ENCODE peak calls at places on chromosome 2, in six cellular contexts. One of them, this sample, is unnamed.

GRCh38 chr2:88024509-88024908 is 8.2 kb upstream of the RNU2-63P start:
- DNase-seq in Calu3: no peak
- DNase-seq in GM20000: no peak
- DNase-seq in stimulated activated CD4-positive, alpha-beta T cell treated with anti-CD3 and anti-CD28 coated beads, TNF-alpha, amount 100 ng/mL, for 4 hours: no peak
- DNase-seq in KG1: no peak
- DNase-seq in fibroblast of the conjunctiva: no peak
- DNase-seq in this sample: no peak

GRCh38 chr2:208064220-208064951 is 39.1 kb upstream of the PLEKHM3 start:
- DNase-seq in Calu3: no peak
- DNase-seq in GM20000: peak; percentile 21
- DNase-seq in stimulated activated CD4-positive, alpha-beta T cell treated with anti-CD3 and anti-CD28 coated beads, TNF-alpha, amount 100 ng/mL, for 4 hours: no peak
- DNase-seq in KG1: no peak
- DNase-seq in fibroblast of the conjunctiva: peak; percentile 35
- DNase-seq in this sample: peak; percentile 40

GRCh38 chr2:144517825-144518699 is 1.9 kb downstream of the ZEB2 start:
- DNase-seq in Calu3: no peak
- DNase-seq in GM20000: no peak
- DNase-seq in stimulated activated CD4-positive, alpha-beta T cell treated with anti-CD3 and anti-CD28 coated beads, TNF-alpha, amount 100 ng/mL, for 4 hours: no peak
- DNase-seq in KG1: no peak
- DNase-seq in fibroblast of the conjunctiva: no peak
- DNase-seq in this sample: no peak

GRCh38 chr2:127064642-127065250 is 42.2 kb downstream of the BIN1 start:
- DNase-seq in Calu3: peak; percentile 96
- DNase-seq in GM20000: peak; percentile 91
- DNase-seq in stimulated activated CD4-positive, alpha-beta T cell treated with anti-CD3 and anti-CD28 coated beads, TNF-alpha, amount 100 ng/mL, for 4 hours: peak; percentile 45
- DNase-seq in KG1: peak; percentile 33
- DNase-seq in fibroblast of the conjunctiva: peak; percentile 86
- DNase-seq in this sample: no peak

GRCh38 chr2:200913654-200914053 is 24.5 kb downstream of the NIF3L1 start:
- DNase-seq in Calu3: no peak
- DNase-seq in GM20000: no peak
- DNase-seq in stimulated activated CD4-positive, alpha-beta T cell treated with anti-CD3 and anti-CD28 coated beads, TNF-alpha, amount 100 ng/mL, for 4 hours: no peak
- DNase-seq in KG1: no peak
- DNase-seq in fibroblast of the conjunctiva: no peak
- DNase-seq in this sample: no peak

GRCh38 chr2:240793313-240794177 is 26.5 kb downstream of the KIF1A start:
- DNase-seq in Calu3: no peak
- DNase-seq in GM20000: no peak
- DNase-seq in stimulated activated CD4-positive, alpha-beta T cell treated with anti-CD3 and anti-CD28 coated beads, TNF-alpha, amount 100 ng/mL, for 4 hours: no peak
- DNase-seq in KG1: no peak
- DNase-seq in fibroblast of the conjunctiva: no peak
- DNase-seq in this sample: no peak

GRCh38 chr2:34447097-34447496 is 848.0 kb upstream of the FAM98A start:
- DNase-seq in Calu3: no peak
- DNase-seq in GM20000: no peak
- DNase-seq in stimulated activated CD4-positive, alpha-beta T cell treated with anti-CD3 and anti-CD28 coated beads, TNF-alpha, amount 100 ng/mL, for 4 hours: no peak
- DNase-seq in KG1: no peak
- DNase-seq in fibroblast of the conjunctiva: no peak
- DNase-seq in this sample: no peak

GRCh38 chr2:98601532-98602132 is 6.7 kb downstream of the COA5 start:
- DNase-seq in Calu3: peak; percentile 44
- DNase-seq in GM20000: peak; percentile 56
- DNase-seq in stimulated activated CD4-positive, alpha-beta T cell treated with anti-CD3 and anti-CD28 coated beads, TNF-alpha, amount 100 ng/mL, for 4 hours: no peak
- DNase-seq in KG1: no peak
- DNase-seq in fibroblast of the conjunctiva: no peak
- DNase-seq in this sample: no peak

GRCh38 chr2:42169100-42169868 is at the start of gene EML4:
- DNase-seq in Calu3: peak; percentile 95
- DNase-seq in GM20000: peak; percentile 96
- DNase-seq in stimulated activated CD4-positive, alpha-beta T cell treated with anti-CD3 and anti-CD28 coated beads, TNF-alpha, amount 100 ng/mL, for 4 hours: peak; percentile 84
- DNase-seq in KG1: peak; percentile 72
- DNase-seq in fibroblast of the conjunctiva: peak; percentile 84
- DNase-seq in this sample: peak; percentile 66

GRCh38 chr2:197310271-197310939 is at the start of gene ANKRD44:
- DNase-seq in Calu3: peak; percentile 85
- DNase-seq in GM20000: peak; percentile 95
- DNase-seq in stimulated activated CD4-positive, alpha-beta T cell treated with anti-CD3 and anti-CD28 coated beads, TNF-alpha, amount 100 ng/mL, for 4 hours: peak; percentile 84
- DNase-seq in KG1: no peak
- DNase-seq in fibroblast of the conjunctiva: peak; percentile 62
- DNase-seq in this sample: no peak

GRCh38 chr2:240643093-240643810 is 18.0 kb downstream of the GPR35 start:
- DNase-seq in Calu3: no peak
- DNase-seq in GM20000: no peak
- DNase-seq in stimulated activated CD4-positive, alpha-beta T cell treated with anti-CD3 and anti-CD28 coated beads, TNF-alpha, amount 100 ng/mL, for 4 hours: no peak
- DNase-seq in KG1: no peak
- DNase-seq in fibroblast of the conjunctiva: no peak
- DNase-seq in this sample: no peak

GRCh38 chr2:159399716-159400525 is 113.4 kb upstream of the WDSUB1 start:
- DNase-seq in Calu3: no peak
- DNase-seq in GM20000: no peak
- DNase-seq in stimulated activated CD4-positive, alpha-beta T cell treated with anti-CD3 and anti-CD28 coated beads, TNF-alpha, amount 100 ng/mL, for 4 hours: no peak
- DNase-seq in KG1: no peak
- DNase-seq in fibroblast of the conjunctiva: peak; percentile 3
- DNase-seq in this sample: no peak

GRCh38 chr2:234635284-234635683 is 138.4 kb upstream of the ARL4C start:
- DNase-seq in Calu3: no peak
- DNase-seq in GM20000: no peak
- DNase-seq in stimulated activated CD4-positive, alpha-beta T cell treated with anti-CD3 and anti-CD28 coated beads, TNF-alpha, amount 100 ng/mL, for 4 hours: no peak
- DNase-seq in KG1: no peak
- DNase-seq in fibroblast of the conjunctiva: no peak
- DNase-seq in this sample: no peak

GRCh38 chr2:182228073-182228473 is 198.8 kb downstream of the PDE1A start:
- DNase-seq in Calu3: no peak
- DNase-seq in GM20000: no peak
- DNase-seq in stimulated activated CD4-positive, alpha-beta T cell treated with anti-CD3 and anti-CD28 coated beads, TNF-alpha, amount 100 ng/mL, for 4 hours: no peak
- DNase-seq in KG1: no peak
- DNase-seq in fibroblast of the conjunctiva: no peak
- DNase-seq in this sample: no peak

GRCh38 chr2:197378494-197378972 is 56.3 kb downstream of the SF3B1 start:
- DNase-seq in Calu3: peak; percentile 67
- DNase-seq in GM20000: peak; percentile 76
- DNase-seq in stimulated activated CD4-positive, alpha-beta T cell treated with anti-CD3 and anti-CD28 coated beads, TNF-alpha, amount 100 ng/mL, for 4 hours: peak; percentile 43
- DNase-seq in KG1: no peak
- DNase-seq in fibroblast of the conjunctiva: no peak
- DNase-seq in this sample: no peak

GRCh38 chr2:85777441-85777861 is 23.7 kb downstream of the ATOH8 start:
- DNase-seq in Calu3: no peak
- DNase-seq in GM20000: no peak
- DNase-seq in stimulated activated CD4-positive, alpha-beta T cell treated with anti-CD3 and anti-CD28 coated beads, TNF-alpha, amount 100 ng/mL, for 4 hours: no peak
- DNase-seq in KG1: no peak
- DNase-seq in fibroblast of the conjunctiva: no peak
- DNase-seq in this sample: no peak

GRCh38 chr2:112137516-112138142 is 556 bp upstream of the FBLN7 start:
- DNase-seq in Calu3: peak; percentile 13
- DNase-seq in GM20000: peak; percentile 56
- DNase-seq in stimulated activated CD4-positive, alpha-beta T cell treated with anti-CD3 and anti-CD28 coated beads, TNF-alpha, amount 100 ng/mL, for 4 hours: no peak
- DNase-seq in KG1: no peak
- DNase-seq in fibroblast of the conjunctiva: no peak
- DNase-seq in this sample: no peak

GRCh38 chr2:134228493-134228903 is 25.4 kb upstream of the MGAT5 start:
- DNase-seq in Calu3: peak; percentile 50
- DNase-seq in GM20000: no peak
- DNase-seq in stimulated activated CD4-positive, alpha-beta T cell treated with anti-CD3 and anti-CD28 coated beads, TNF-alpha, amount 100 ng/mL, for 4 hours: no peak
- DNase-seq in KG1: no peak
- DNase-seq in fibroblast of the conjunctiva: no peak
- DNase-seq in this sample: no peak